ENCODE peak calls at places on chromosomes 5 and 9, in four cellular contexts. One of them, this sample, is unnamed.
A peak's percentile ranks its signal among the peaks of the same experiment; 100 is the strongest.

GRCh38 chr5:95697781-95698681 is 15.2 kb upstream of the SPATA9 start:
- DNase-seq in mesothelial cell of epicardium: no peak
- DNase-seq in AG09309: no peak
- DNase-seq in heart left ventricle: no peak
- DNase-seq in this sample: no peak

GRCh38 chr9:126360073-126360472 is 33.4 kb downstream of the MVB12B start:
- DNase-seq in heart left ventricle: no peak
- DNase-seq in mesothelial cell of epicardium: no peak
- DNase-seq in AG09309: no peak
- DNase-seq in this sample: no peak

GRCh38 chr9:35563791-35564197 is 41.3 kb upstream of the TESK1 start:
- DNase-seq in heart left ventricle: peak; percentile 53
- DNase-seq in AG09309: no peak
- DNase-seq in mesothelial cell of epicardium: no peak
- DNase-seq in this sample: peak; percentile 46

GRCh38 chr5:158546748-158547147 is 553.0 kb downstream of the EBF1 start:
- DNase-seq in AG09309: no peak
- DNase-seq in mesothelial cell of epicardium: no peak
- DNase-seq in heart left ventricle: no peak
- DNase-seq in this sample: no peak

GRCh38 chr9:32251539-32251938 is 132.9 kb upstream of the ACO1 start:
- DNase-seq in mesothelial cell of epicardium: peak; percentile 62
- DNase-seq in AG09309: no peak
- DNase-seq in heart left ventricle: peak; percentile 11
- DNase-seq in this sample: peak; percentile 53

GRCh38 chr5:89342106-89342876 is 459.3 kb upstream of the MEF2C start:
- DNase-seq in AG09309: peak; percentile 82
- DNase-seq in mesothelial cell of epicardium: no peak
- DNase-seq in heart left ventricle: no peak
- DNase-seq in this sample: no peak

GRCh38 chr9:94870793-94871558 is 144.5 kb downstream of the AOPEP start:
- DNase-seq in heart left ventricle: peak; percentile 78
- DNase-seq in AG09309: peak; percentile 76
- DNase-seq in mesothelial cell of epicardium: no peak
- DNase-seq in this sample: no peak

GRCh38 chr9:29440449-29440848 is 1867.2 kb upstream of the C9orf72 start:
- DNase-seq in AG09309: no peak
- DNase-seq in heart left ventricle: no peak
- DNase-seq in mesothelial cell of epicardium: no peak
- DNase-seq in this sample: no peak

GRCh38 chr5:40376566-40376965 is 303.1 kb upstream of the PTGER4 start:
- DNase-seq in mesothelial cell of epicardium: no peak
- DNase-seq in AG09309: no peak
- DNase-seq in heart left ventricle: no peak
- DNase-seq in this sample: no peak

GRCh38 chr5:58462623-58463230 is 2.8 kb upstream of the PLK2 start:
- DNase-seq in AG09309: no peak
- DNase-seq in mesothelial cell of epicardium: no peak
- DNase-seq in heart left ventricle: peak; percentile 20
- DNase-seq in this sample: peak; percentile 44

GRCh38 chr9:37119360-37119759 is 1.0 kb upstream of the ZCCHC7 start:
- DNase-seq in AG09309: no peak
- DNase-seq in mesothelial cell of epicardium: no peak
- DNase-seq in heart left ventricle: no peak
- DNase-seq in this sample: no peak

GRCh38 chr5:119131530-119132313 is 60.8 kb downstream of the DMXL1 start:
- DNase-seq in heart left ventricle: no peak
- DNase-seq in mesothelial cell of epicardium: no peak
- DNase-seq in AG09309: no peak
- DNase-seq in this sample: no peak

GRCh38 chr5:181189363-181189961 is 15.5 kb downstream of the TRIM7 start:
- DNase-seq in AG09309: no peak
- DNase-seq in heart left ventricle: no peak
- DNase-seq in mesothelial cell of epicardium: peak; percentile 53
- DNase-seq in this sample: peak; percentile 40

GRCh38 chr5:35101016-35101415 is 53.3 kb upstream of the AGXT2 start:
- DNase-seq in mesothelial cell of epicardium: no peak
- DNase-seq in heart left ventricle: no peak
- DNase-seq in AG09309: no peak
- DNase-seq in this sample: no peak

GRCh38 chr9:106487256-106487655 is 375.7 kb upstream of the ZNF462 start:
- DNase-seq in heart left ventricle: no peak
- DNase-seq in mesothelial cell of epicardium: no peak
- DNase-seq in AG09309: no peak
- DNase-seq in this sample: no peak

GRCh38 chr5:21152611-21153010 is 1164.6 kb upstream of the CDH18 start:
- DNase-seq in mesothelial cell of epicardium: no peak
- DNase-seq in AG09309: no peak
- DNase-seq in heart left ventricle: no peak
- DNase-seq in this sample: no peak

GRCh38 chr5:96320797-96321196 is 112.3 kb downstream of the PCSK1 start:
- DNase-seq in mesothelial cell of epicardium: no peak
- DNase-seq in heart left ventricle: no peak
- DNase-seq in AG09309: no peak
- DNase-seq in this sample: no peak

GRCh38 chr9:130741831-130742449 is 48.4 kb downstream of the EXOSC2 start:
- DNase-seq in AG09309: peak; percentile 14
- DNase-seq in heart left ventricle: no peak
- DNase-seq in mesothelial cell of epicardium: no peak
- DNase-seq in this sample: no peak

DNA sequence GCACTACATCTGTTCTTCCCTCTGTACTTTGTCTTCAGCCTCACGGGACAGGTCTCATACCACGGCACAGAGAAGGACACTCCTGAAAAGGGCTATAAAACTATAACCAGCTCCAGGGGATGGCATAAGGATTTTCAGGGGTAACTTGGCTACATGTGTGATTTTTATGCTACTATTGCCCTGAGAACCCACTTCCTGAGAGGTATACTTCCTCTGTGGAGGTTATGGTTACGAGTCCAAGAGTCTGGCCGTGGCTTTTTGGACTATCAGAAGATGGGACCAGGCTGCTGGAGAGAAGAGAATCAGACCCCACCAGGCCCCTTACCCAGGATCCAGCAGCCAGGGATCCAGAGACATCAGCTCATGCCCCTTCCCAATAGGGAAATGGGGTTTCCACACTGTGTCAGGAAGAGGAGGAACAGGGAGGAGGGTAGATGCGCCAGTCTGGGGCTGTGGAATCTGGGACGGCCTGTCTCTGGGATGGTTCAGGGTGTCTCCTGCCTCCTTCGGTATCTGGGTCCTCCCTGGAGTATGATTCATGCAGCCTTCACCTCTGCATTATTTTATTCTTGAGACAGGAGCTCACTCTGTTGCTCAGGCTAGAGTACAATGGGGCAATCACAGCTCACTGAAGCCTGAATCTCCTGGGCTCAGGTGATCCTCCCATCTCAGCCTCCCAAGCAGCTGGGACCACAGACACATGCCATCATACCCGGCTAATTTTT is 29.7 kb downstream of the WHRN start:
- DNase-seq in heart left ventricle: no peak
- DNase-seq in AG09309: no peak
- DNase-seq in mesothelial cell of epicardium: no peak
- DNase-seq in this sample: no peak
- TF ChIP-seq CTCF in heart left ventricle: no peak
- TF ChIP-seq CTCF in AG09309: no peak
- TF ChIP-seq CTCF in mesothelial cell of epicardium: no peak
- TF ChIP-seq CTCF in this sample: no peak

GRCh38 chr5:135978212-135978631 is 23.4 kb upstream of the LECT2 start:
- DNase-seq in mesothelial cell of epicardium: no peak
- DNase-seq in heart left ventricle: no peak
- DNase-seq in AG09309: no peak
- DNase-seq in this sample: no peak

GRCh38 chr5:135979510-135979909 is 24.7 kb upstream of the LECT2 start:
- DNase-seq in AG09309: peak; percentile 78
- DNase-seq in mesothelial cell of epicardium: no peak
- DNase-seq in heart left ventricle: no peak
- DNase-seq in this sample: no peak

GRCh38 chr5:135976216-135976615 is 21.4 kb upstream of the LECT2 start:
- DNase-seq in mesothelial cell of epicardium: no peak
- DNase-seq in AG09309: no peak
- DNase-seq in heart left ventricle: no peak
- DNase-seq in this sample: no peak

GRCh38 chr5:135978993-135979392 is 24.2 kb upstream of the LECT2 start:
- DNase-seq in heart left ventricle: no peak
- DNase-seq in AG09309: no peak
- DNase-seq in mesothelial cell of epicardium: no peak
- DNase-seq in this sample: no peak

GRCh38 chr5:135977375-135977928 is 22.7 kb upstream of the LECT2 start:
- DNase-seq in AG09309: peak; percentile 88
- DNase-seq in heart left ventricle: peak; percentile 54
- DNase-seq in mesothelial cell of epicardium: peak; percentile 70
- DNase-seq in this sample: peak; percentile 77
- TF ChIP-seq CTCF in AG09309: peak; percentile 86
- TF ChIP-seq CTCF in heart left ventricle: peak; percentile 42
- TF ChIP-seq CTCF in mesothelial cell of epicardium: peak; percentile 69
- TF ChIP-seq CTCF in this sample: peak; percentile 79

GRCh38 chr5:177454397-177455035 is 7.9 kb downstream of the PRR7 start:
- DNase-seq in AG09309: no peak
- DNase-seq in mesothelial cell of epicardium: peak; percentile 97
- DNase-seq in heart left ventricle: peak; percentile 91
- DNase-seq in this sample: peak; percentile 96

GRCh38 chr5:177453852-177454396 is 7.3 kb downstream of the PRR7 start:
- DNase-seq in AG09309: no peak
- DNase-seq in mesothelial cell of epicardium: peak; percentile 71
- DNase-seq in heart left ventricle: no peak
- DNase-seq in this sample: peak; percentile 50

GRCh38 chr5:177450672-177451424 is 4.2 kb downstream of the PRR7 start:
- DNase-seq in mesothelial cell of epicardium: no peak
- DNase-seq in heart left ventricle: no peak
- DNase-seq in AG09309: no peak
- DNase-seq in this sample: no peak

GRCh38 chr5:177455036-177455660 is 8.5 kb downstream of the PRR7 start:
- DNase-seq in heart left ventricle: peak; percentile 77
- DNase-seq in AG09309: no peak
- DNase-seq in mesothelial cell of epicardium: peak; percentile 91
- DNase-seq in this sample: peak; percentile 84

DNA sequence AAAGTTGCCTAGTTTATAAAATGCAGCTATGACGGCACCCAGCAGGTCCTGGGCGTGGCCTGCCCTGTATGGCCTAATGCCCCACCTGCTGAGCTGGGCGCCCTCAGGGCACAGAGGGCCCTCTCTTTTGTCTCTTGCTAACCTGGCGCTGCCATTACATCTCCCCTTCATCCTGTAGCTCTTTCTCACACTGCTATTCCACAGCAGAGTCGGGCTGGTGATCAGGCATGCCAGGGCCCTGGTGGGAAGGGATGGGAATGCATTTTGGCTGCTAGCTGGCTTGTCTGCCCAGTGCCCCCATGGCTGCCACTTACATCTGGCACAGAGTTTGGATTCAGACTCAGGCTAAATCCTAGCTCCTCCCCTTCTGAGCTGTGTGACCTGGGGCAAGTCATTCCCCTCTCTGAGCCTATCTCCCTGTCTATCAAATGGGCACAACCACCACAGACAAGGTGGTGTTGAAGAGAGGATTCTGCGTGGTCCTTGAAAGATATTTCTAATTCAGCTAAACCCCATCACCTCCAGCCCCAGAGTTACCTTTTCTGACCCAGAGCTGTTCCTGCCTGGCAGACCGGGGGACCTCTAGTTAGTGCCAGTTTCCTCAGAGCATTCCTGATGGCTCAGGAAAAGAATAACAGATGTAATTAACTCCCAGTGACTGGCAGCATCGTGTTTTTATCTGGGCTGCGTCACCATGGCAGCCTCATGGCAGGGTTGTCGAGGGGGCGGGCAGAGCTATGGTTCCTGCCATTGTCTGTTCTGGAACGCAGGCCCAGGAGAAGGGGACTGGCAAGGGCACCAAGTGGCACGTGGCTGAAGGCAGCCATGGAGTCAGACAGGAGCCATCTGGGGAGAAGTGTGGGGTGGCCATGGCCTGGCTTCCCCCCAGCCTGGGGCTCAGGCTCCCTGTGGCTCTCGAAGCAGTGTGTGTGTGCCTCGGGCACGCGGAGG is 6.3 kb downstream of the PRR7 start:
- DNase-seq in AG09309: no peak
- DNase-seq in mesothelial cell of epicardium: no peak
- DNase-seq in heart left ventricle: no peak
- DNase-seq in this sample: no peak
- TF ChIP-seq CTCF in AG09309: no peak
- TF ChIP-seq CTCF in mesothelial cell of epicardium: no peak
- TF ChIP-seq CTCF in heart left ventricle: no peak
- TF ChIP-seq CTCF in this sample: no peak

GRCh38 chr5:141100243-141100805 is at the start of gene PCDHB3:
- DNase-seq in heart left ventricle: peak; percentile 20
- DNase-seq in mesothelial cell of epicardium: no peak
- DNase-seq in AG09309: peak; percentile 32
- DNase-seq in this sample: no peak
- TF ChIP-seq CTCF in heart left ventricle: peak; percentile 44
- TF ChIP-seq CTCF in mesothelial cell of epicardium: no peak
- TF ChIP-seq CTCF in AG09309: peak; percentile 47
- TF ChIP-seq CTCF in this sample: peak; percentile 39

DNA sequence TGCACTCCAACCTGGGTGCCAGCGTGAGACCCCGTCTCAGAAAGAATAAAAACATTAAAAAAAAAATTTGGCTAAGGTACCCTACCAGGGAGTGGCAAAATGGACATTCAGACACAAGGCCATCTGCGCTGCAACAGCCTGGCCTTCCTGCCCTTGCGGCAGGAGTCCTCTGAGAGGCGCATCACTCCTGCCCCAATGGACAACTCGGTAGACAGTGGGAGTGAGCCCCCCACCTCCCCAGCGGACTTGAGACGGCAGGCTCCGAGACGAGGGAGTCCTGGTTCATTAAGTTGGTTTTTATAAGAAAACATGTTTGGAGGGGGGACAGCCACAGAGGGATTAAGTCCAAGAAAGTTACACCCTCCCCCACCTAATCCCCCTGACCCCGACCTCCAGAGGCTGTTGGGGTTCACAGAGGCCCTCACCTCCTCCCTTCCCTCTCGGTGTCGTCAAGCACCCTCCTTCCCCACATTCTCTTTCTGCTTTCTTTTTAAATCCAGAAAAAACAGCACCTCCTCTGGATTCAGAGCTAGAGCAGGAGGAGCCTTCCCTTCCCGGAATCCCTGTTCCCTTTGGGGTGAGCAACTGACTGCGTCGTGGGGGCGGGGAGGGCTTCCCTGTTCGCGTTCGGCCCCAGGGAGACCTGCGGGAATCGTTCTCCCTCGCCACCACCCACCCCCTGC is 1.8 kb upstream of the EGR1 start:
- DNase-seq in heart left ventricle: no peak
- DNase-seq in mesothelial cell of epicardium: no peak
- DNase-seq in AG09309: no peak
- DNase-seq in this sample: no peak
- TF ChIP-seq CTCF in heart left ventricle: no peak
- TF ChIP-seq CTCF in mesothelial cell of epicardium: no peak
- TF ChIP-seq CTCF in AG09309: peak; percentile 17
- TF ChIP-seq CTCF in this sample: no peak

DNA sequence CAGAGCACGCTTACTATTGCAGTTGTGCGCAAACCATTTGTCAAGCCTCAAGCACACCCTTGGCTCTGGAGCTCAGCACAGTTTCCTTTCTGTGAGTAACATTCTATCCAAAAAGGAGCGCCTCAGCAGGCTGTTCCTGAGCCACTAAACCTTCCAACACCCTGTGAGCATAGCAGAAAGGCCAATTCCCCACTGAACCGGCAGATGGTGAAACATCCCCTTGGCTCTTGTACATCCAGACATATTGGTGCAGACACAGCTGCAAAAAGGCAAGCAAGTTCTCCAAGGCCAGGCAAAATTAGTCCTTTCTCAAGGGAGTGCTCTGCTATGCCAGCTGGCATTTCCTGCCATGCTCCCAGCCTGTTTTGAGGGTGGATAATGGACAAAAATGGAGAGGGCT is 44.1 kb upstream of the CEMIP2 start:
- DNase-seq in heart left ventricle: peak; percentile 23
- DNase-seq in mesothelial cell of epicardium: no peak
- DNase-seq in AG09309: peak; percentile 50
- DNase-seq in this sample: no peak
- TF ChIP-seq CTCF in heart left ventricle: no peak
- TF ChIP-seq CTCF in mesothelial cell of epicardium: no peak
- TF ChIP-seq CTCF in AG09309: peak; percentile 49
- TF ChIP-seq CTCF in this sample: no peak

This sample was measured in neural crest cell.